ENCODE peak calls at places on chromosomes 4 and X, in five cellular contexts. H, S, B, J and P are unnamed samples. For H3K36me3 and H3K27me3, the result is how much of the 10 kb centered on the place peaks cover.

GRCh38 chr4:125911481-125911880 is 596.7 kb downstream of the FAT4 start:
- DNase-seq in J (no peak), B (no peak), H (no peak), S (no peak), P (no peak)

GRCh38 chrX:121754301-121754700 is 706.9 kb downstream of the GLUD2 start:
- DNase-seq in S (no peak), B (no peak), H (no peak), J (no peak), P (no peak)

GRCh38 chr4:21697583-21697982 is 251.0 kb downstream of the KCNIP4 start:
- DNase-seq in H (no peak), S (peak), J (no peak), B (no peak), P (no peak)

GRCh38 chr4:79865253-79865652 is 207.8 kb downstream of the ANTXR2 start:
- DNase-seq in H (peak), B (no peak), J (no peak), S (peak), P (no peak)

GRCh38 chr4:75063417-75063816 is 130.5 kb downstream of the PARM1 start:
- DNase-seq in J (no peak), S (no peak), H (no peak), B (no peak), P (no peak)

GRCh38 chr4:7094931-7095330 is 27.1 kb upstream of the GRPEL1 start:
- DNase-seq in J (no peak), S (no peak), B (no peak), H (no peak), P (no peak)

GRCh38 chrX:102067966-102068723 is 57.3 kb upstream of the TCEAL2 start:
- DNase-seq in S (peak), B (no peak), H (peak), J (no peak), P (no peak)

GRCh38 chr4:36088542-36088941 is 155.8 kb downstream of the ARAP2 start:
- DNase-seq in B (no peak), H (no peak), J (no peak), S (no peak), P (no peak)

GRCh38 chr4:150237110-150237852 is 159.0 kb downstream of the DCLK2 start:
- DNase-seq in J (no peak), B (no peak), S (peak), H (peak), P (no peak)

GRCh38 chr4:55947912-55948725 is 626 bp upstream of the CEP135 start:
- DNase-seq in H (peak), B (peak), J (no peak), S (peak), P (peak)

GRCh38 chr4:121777625-121778024 is 12.7 kb upstream of the SMIM43 start:
- DNase-seq in S (peak), H (no peak), J (no peak), B (no peak), P (no peak)

GRCh38 chr4:27239651-27240050 is 379.0 kb downstream of the STIM2 start:
- DNase-seq in J (no peak), S (peak), H (no peak), B (no peak), P (no peak)

GRCh38 chr4:100644150-100644549 is 126.3 kb upstream of the EMCN start:
- DNase-seq in J (no peak), S (no peak), B (no peak), H (no peak), P (no peak)

GRCh38 chrX:25166145-25166544 is 150.4 kb upstream of the ARX start:
- DNase-seq in B (no peak), S (no peak), H (no peak), J (no peak), P (no peak)

GRCh38 chr4:156329779-156330178 is 376.1 kb upstream of the CTSO start:
- DNase-seq in S (peak), H (peak), B (no peak), J (no peak), P (no peak)

GRCh38 chrX:119672252-119672825 is 20.6 kb downstream of the SEPTIN6 start:
- DNase-seq in H (peak), J (no peak), B (no peak), S (no peak), P (no peak)

GRCh38 chr4:144611850-144612249 is 34.1 kb upstream of the HHIP start:
- DNase-seq in H (peak), B (no peak), J (peak), S (peak), P (no peak)

GRCh38 chrX:28177202-28177601 is 196.0 kb upstream of the DCAF8L1 start:
- DNase-seq in J (no peak), B (no peak), S (no peak), H (no peak), P (no peak)

GRCh38 chr4:138961687-138962086 is 53.9 kb upstream of the NOCT start:
- DNase-seq in H (no peak), S (no peak), B (no peak), J (no peak), P (no peak)

GRCh38 chr4:110533940-110534339 is 58.0 kb downstream of the ENPEP start:
- DNase-seq in J (no peak), S (peak), H (peak), B (no peak), P (no peak)

GRCh38 chr4:80043534-80043933 is 29.5 kb downstream of the ANTXR2 start:
- DNase-seq in J (no peak), B (no peak), S (no peak), H (peak), P (no peak)

GRCh38 chr4:38691251-38692008 is 27.4 kb downstream of the KLF3 start:
- DNase-seq in J (no peak), S (peak), B (no peak), H (peak), P (no peak)

GRCh38 chr4:127783026-127783769 is 1.1 kb downstream of the HSPA4L start:
- DNase-seq in J (peak), B (no peak), S (peak), H (peak), P (no peak)

GRCh38 chr4:24611575-24611974 is 27.2 kb upstream of the DHX15 start:
- DNase-seq in B (no peak), H (no peak), S (no peak), J (no peak), P (no peak)

DNA sequence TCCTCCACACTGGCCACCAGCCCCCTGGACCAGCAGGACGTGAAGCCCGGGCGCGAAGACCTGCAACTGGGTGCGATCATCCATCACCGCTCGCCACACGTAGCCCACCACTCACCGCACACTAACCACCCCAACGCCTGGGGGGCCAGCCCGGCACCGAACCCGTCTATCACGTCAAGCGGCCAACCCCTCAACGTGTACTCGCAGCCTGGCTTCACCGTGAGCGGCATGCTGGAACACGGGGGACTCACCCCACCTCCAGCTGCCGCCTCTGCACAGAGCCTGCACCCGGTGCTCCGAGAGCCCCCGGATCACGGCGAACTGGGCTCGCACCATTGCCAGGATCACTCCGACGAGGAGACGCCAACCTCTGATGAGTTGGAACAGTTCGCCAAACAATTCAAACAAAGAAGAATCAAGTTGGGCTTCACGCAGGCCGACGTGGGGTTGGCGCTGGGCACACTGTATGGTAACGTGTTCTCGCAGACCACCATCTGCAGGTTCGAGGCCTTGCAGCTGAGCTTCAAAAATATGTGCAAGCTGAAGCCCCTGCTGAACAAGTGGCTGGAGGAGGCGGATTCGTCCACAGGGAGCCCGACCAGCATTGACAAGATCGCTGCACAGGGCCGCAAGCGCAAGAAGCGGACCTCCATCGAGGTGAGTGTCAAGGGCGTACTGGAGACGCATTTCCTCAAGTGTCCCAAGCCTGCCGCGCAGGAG is 596 bp downstream of the POU3F4 start:
- DNase-seq in B (no peak), H (no peak), J (no peak), S (no peak), P (no peak)
- H3K4me3 ChIP-seq in B (no peak), H (no peak), J (no peak), S (no peak), P (no peak)

GRCh38 chr4:87051121-87051713 is 116.4 kb downstream of the AFF1 start:
- DNase-seq in J (no peak), S (peak), B (no peak), H (peak), P (no peak)
- H3K36me3 ChIP-seq in J (under half), S (under half), B (under half), H (under half), P (under half)

DNA sequence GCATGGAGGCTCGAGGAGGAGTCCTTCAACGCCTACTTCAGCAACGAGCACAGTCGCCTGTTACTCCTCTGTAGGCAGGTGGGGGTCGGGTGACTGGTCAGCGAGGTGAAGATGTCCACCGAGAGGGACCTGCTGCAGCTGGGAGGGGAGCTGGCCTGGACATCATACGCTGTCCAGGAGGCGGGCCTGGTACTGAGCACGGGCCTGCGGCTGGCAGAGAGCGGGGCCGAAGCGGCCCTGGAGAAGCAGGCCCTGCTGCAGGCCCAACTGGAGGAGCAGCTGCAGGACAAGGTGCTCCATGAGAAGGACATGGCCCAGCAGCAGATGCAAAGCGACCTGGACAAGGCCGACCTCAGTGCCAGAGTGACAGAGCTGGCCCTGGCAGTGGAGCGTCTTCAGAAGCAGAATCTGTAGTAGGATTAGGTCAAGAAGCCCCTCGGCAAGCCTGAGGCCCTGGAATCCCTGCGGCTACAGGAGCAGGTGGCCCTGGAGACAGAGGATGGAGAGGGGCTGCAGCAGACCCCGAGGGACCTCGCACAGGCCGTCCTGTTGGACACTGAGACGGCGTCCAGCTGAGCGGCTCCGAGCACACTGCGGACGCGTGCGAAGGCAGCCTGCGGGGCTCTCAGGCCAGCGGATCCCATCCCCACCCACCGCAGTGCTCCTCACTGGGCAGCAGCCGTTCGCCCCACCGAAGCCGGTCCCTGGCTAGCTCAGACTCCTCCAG is 11.9 kb downstream of the SMIM10L2A start:
- DNase-seq in J (no peak), B (no peak), H (no peak), S (no peak), P (no peak)
- H3K27me3 ChIP-seq in J (under half), B (under half), H (under half), S (under half), P (under half)

DNA sequence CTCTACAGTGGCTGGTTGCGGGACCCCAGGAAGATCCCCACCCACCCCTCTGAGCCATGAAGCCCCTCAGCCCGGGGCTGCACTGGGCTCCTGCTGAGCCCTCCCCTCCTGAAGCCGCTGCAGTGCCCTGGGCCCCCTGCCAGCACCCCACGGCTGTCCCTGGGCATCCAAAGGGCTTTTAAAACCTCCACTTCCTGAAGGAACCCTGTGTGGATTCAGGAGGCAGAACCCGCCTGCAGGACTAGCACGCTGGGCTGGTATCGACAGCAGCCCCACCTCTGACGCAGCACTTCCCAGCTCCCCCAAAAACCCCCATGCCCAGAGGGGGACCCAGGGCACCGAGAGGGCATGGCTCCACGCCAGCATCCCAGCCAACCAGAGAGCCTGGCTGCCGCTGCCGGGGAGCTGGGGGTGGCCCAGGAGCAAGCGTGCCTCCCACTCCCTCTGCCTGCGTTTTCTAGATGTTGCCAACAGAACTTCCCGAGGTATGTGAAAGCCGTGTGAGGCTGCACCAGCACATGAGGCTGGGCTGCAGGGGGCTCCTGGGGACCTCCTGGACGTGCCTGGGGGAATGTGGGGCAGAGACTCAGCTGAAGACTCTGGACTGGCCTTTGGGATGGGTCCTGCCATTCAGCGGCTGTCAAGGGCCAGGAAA is 6.3 kb downstream of the MXD4 start:
- DNase-seq in S (no peak), B (no peak), J (peak), H (no peak), P (peak)
- H3K4me3 ChIP-seq in S (no peak), B (no peak), J (no peak), H (no peak), P (no peak)

DNA sequence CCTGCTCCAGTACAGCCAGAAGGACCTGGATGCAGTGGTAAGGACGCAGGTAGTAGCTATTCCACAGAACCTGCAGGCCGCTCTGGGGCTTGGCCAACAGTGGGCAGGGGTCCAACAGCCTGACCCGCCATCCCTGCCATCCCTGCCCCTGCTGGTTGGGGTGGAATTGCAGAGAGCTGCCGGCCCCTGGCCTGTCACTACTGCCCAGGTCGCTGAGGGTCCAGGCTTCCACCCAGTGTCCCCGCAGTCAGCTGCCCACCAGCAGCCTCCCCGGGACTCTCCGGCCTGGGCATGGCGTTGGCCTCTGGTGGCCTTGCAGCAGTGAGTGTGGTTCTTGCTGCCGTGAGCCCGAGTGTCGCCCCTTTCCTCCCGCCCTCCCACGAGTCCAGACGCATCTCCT is 16.3 kb downstream of the TACC3 start:
- DNase-seq in B (no peak), H (no peak), J (no peak), S (no peak), P (no peak)
- H3K36me3 ChIP-seq in B (half or more), H (half or more), J (under half), S (under half), P (half or more)

GRCh38 chrX:148856505-148856904 is 356.1 kb downstream of the AFF2 start:
- DNase-seq in H (no peak), B (no peak), S (no peak), J (no peak), P (no peak)

GRCh38 chrX:148854351-148854750 is 353.9 kb downstream of the AFF2 start:
- DNase-seq in H (no peak), J (no peak), B (no peak), S (no peak), P (no peak)
- H3K27me3 ChIP-seq in H (under half), J (under half), B (under half), S (under half), P (under half)

GRCh38 chrX:107773206-107773605 is 2.4 kb downstream of the TSC22D3 start:
- DNase-seq in J (peak), B (no peak), S (no peak), H (no peak), P (no peak)
- H3K4me3 ChIP-seq in J (no peak), B (no peak), S (no peak), H (no peak), P (no peak)

GRCh38 chrX:41339148-41339547 is 5.2 kb downstream of the DDX3X start:
- DNase-seq in S (no peak), J (no peak), B (no peak), H (no peak), P (no peak)
- H3K36me3 ChIP-seq in S (under half), J (under half), B (under half), H (under half), P (under half)

GRCh38 chr4:3300198-3300671 is 7.4 kb downstream of the RGS12 start:
- DNase-seq in B (no peak), S (no peak), H (no peak), J (peak), P (no peak)

GRCh38 chr4:3297066-3297859 is 4.4 kb downstream of the RGS12 start:
- DNase-seq in B (no peak), H (no peak), S (no peak), J (peak), P (no peak)

GRCh38 chr4:3301450-3302163 is 8.8 kb downstream of the RGS12 start:
- DNase-seq in H (no peak), J (peak), B (no peak), S (no peak), P (no peak)

GRCh38 chr4:3299122-3299521 is 6.3 kb downstream of the RGS12 start:
- DNase-seq in H (no peak), B (no peak), J (peak), S (no peak), P (no peak)

GRCh38 chr4:3299538-3300197 is 6.8 kb downstream of the RGS12 start:
- DNase-seq in H (no peak), S (no peak), B (no peak), J (peak), P (no peak)
- H3K27me3 ChIP-seq in H (under half), S (under half), B (under half), J (under half), P (under half)